ENCODE peak calls at places on chromosomes 4 and X, in six cellular contexts. P, F, J, Q, M and O are unnamed samples.

GRCh38 chr4:61200991-61201526 is 933 bp downstream of the ADGRL3 start:
- DNase-seq in J (no peak), Q (peak), M (no peak), F (peak), P (no peak), O (no peak)

GRCh38 chr4:146582864-146583263 is 55.8 kb upstream of the POU4F2 start:
- DNase-seq in J (no peak), F (no peak), Q (no peak), M (no peak), P (no peak), O (no peak)

GRCh38 chr4:56147371-56147770 is 198.6 kb downstream of the CEP135 start:
- DNase-seq in J (no peak), P (no peak), F (peak), M (no peak), Q (no peak), O (no peak)

GRCh38 chr4:13872145-13872544 is 244.6 kb upstream of the BOD1L1 start:
- DNase-seq in P (no peak), M (no peak), J (no peak), F (no peak), Q (no peak), O (peak)

GRCh38 chr4:35105486-35105885 is 1138.8 kb downstream of the ARAP2 start:
- DNase-seq in F (no peak), Q (no peak), M (no peak), J (no peak), P (no peak), O (no peak)

GRCh38 chrX:27987862-27988646 is 6.8 kb upstream of the DCAF8L1 start:
- DNase-seq in M (no peak), F (no peak), Q (no peak), P (no peak), J (peak), O (peak)

GRCh38 chrX:31201503-31201902 is 129.7 kb upstream of the FTHL17 start:
- DNase-seq in M (no peak), J (no peak), P (no peak), F (no peak), Q (no peak), O (no peak)

GRCh38 chr4:6134612-6135220 is 65.6 kb downstream of the JAKMIP1 start:
- DNase-seq in P (peak), F (no peak), Q (no peak), M (no peak), J (no peak), O (no peak)

GRCh38 chrX:15269618-15270521 is at the start of gene ASB9:
- DNase-seq in P (no peak), M (no peak), F (peak), J (peak), Q (peak), O (peak)

GRCh38 chrX:98057176-98057575 is 1173.5 kb downstream of the RPA4 start:
- DNase-seq in M (no peak), P (no peak), J (no peak), F (no peak), Q (no peak), O (no peak)

GRCh38 chr4:16617416-16617815 is 281.0 kb downstream of the LDB2 start:
- DNase-seq in M (no peak), J (no peak), F (peak), Q (no peak), P (no peak), O (no peak)